ENCODE peak calls at places on chromosomes 7 and 10, in eight cellular contexts. G is glutamatergic neuron; Z is stimulated activated CD8-positive, alpha-beta memory T cell treated with anti-CD3 and anti-CD28 coated beads, Interleukin-4, amount 100 ng/mL, for 24 hours; Y is KBM-7; W is NCI-H526 treated with DMSO at 0.1 percent for 48 hours; X is caudate nucleus; B is stimulated activated CD4-positive, alpha-beta T cell treated with anti-CD3 and anti-CD28 coated beads, Interleukin-4, amount 100 ng/mL, for 48 hours; A is T-helper 9 cell. E is an unnamed sample.

GRCh38 chr7:131909151-131909768 is 352.8 kb upstream of the PODXL start:
- DNase-seq in G (peak; percentile 45), Z (no peak), Y (no peak), W (no peak), X (no peak), B (no peak), A (no peak), E (peak; percentile 6)

GRCh38 chr10:91555455-91555854 is 77.4 kb downstream of the PPP1R3C start:
- DNase-seq in G (no peak), Z (no peak), Y (no peak), W (no peak), X (no peak), B (no peak), A (no peak), E (no peak)

GRCh38 chr10:131178956-131179355 is 132.6 kb downstream of the TCERG1L start:
- DNase-seq in G (no peak), Z (no peak), Y (no peak), W (no peak), X (no peak), B (no peak), A (no peak), E (no peak)

GRCh38 chr10:125698599-125698998 is 15.6 kb upstream of the TEX36 start:
- DNase-seq in G (no peak), Z (no peak), Y (no peak), W (no peak), X (no peak), B (no peak), A (no peak), E (no peak)

GRCh38 chr7:102942883-102943261 is 30.1 kb downstream of the LRRC17 start:
- DNase-seq in G (no peak), Z (no peak), Y (no peak), W (no peak), X (no peak), B (no peak), A (no peak), E (no peak)

GRCh38 chr7:772861-773621 is 46.0 kb upstream of the PRKAR1B start:
- DNase-seq in G (no peak), Z (no peak), Y (no peak), W (no peak), X (no peak), B (no peak), A (no peak), E (no peak)

GRCh38 chr7:42315631-42316030 is 78.6 kb upstream of the GLI3 start:
- DNase-seq in G (no peak), Z (no peak), Y (no peak), W (no peak), X (no peak), B (no peak), A (no peak), E (no peak)

GRCh38 chr10:3950676-3951275 is 165.8 kb upstream of the KLF6 start:
- DNase-seq in G (no peak), Z (no peak), Y (no peak), W (no peak), X (no peak), B (no peak), A (no peak), E (no peak)

GRCh38 chr10:71727429-71728217 is 8.0 kb upstream of the C10orf105 start:
- DNase-seq in G (no peak), Z (no peak), Y (peak; percentile 93), W (no peak), X (no peak), B (peak; percentile 46), A (peak; percentile 58), E (peak; percentile 94)